ENCODE peak calls at places on chromosomes 12 and 14, in six cellular contexts. N, S, I, E, X and A are unnamed samples.

GRCh38 chr14:92927396-92928257 is 4.7 kb downstream of the CHGA start:
- DNase-seq in N (no peak), S (no peak), I (no peak), E (no peak), X (no peak), A (no peak)

GRCh38 chr12:91662021-91662420 is 479.4 kb upstream of the DCN start:
- DNase-seq in N (no peak), S (no peak), I (no peak), E (no peak), X (no peak), A (no peak)

GRCh38 chr14:102295301-102295700 is 9.7 kb downstream of the MOK start:
- DNase-seq in N (no peak), S (no peak), I (peak), E (no peak), X (no peak), A (no peak)

GRCh38 chr12:104604995-104605675 is 148.4 kb downstream of the CHST11 start:
- DNase-seq in N (no peak), S (peak), I (no peak), E (peak), X (no peak), A (no peak)

GRCh38 chr12:94089891-94090290 is 58.5 kb upstream of the PLXNC1 start:
- DNase-seq in N (no peak), S (no peak), I (no peak), E (no peak), X (peak), A (no peak)

GRCh38 chr12:26938660-26939185 is 453 bp downstream of the FGFR1OP2 start:
- DNase-seq in N (no peak), S (peak), I (no peak), E (peak), X (no peak), A (no peak)

GRCh38 chr12:123041811-123042655 is 61.6 kb downstream of the ARL6IP4 start:
- DNase-seq in N (no peak), S (no peak), I (no peak), E (no peak), X (no peak), A (no peak)

GRCh38 chr12:88111074-88111652 is 30.7 kb downstream of the CEP290 start:
- DNase-seq in N (peak), S (peak), I (peak), E (peak), X (no peak), A (peak)

GRCh38 chr14:51131516-51131915 is 36.6 kb upstream of the TRIM9 start:
- DNase-seq in N (no peak), S (no peak), I (no peak), E (no peak), X (no peak), A (no peak)

GRCh38 chr12:53192531-53193021 is 11.9 kb upstream of the CSAD start:
- DNase-seq in N (no peak), S (no peak), I (no peak), E (no peak), X (no peak), A (no peak)

GRCh38 chr12:25107920-25108319 is 87.0 kb downstream of the DNAI7 start:
- DNase-seq in N (no peak), S (no peak), I (no peak), E (no peak), X (no peak), A (no peak)

GRCh38 chr14:35331605-35332516 is 39.7 kb downstream of the PSMA6 start:
- DNase-seq in N (no peak), S (peak), I (peak), E (peak), X (no peak), A (no peak)

GRCh38 chr12:50948798-50949197 is 3.5 kb upstream of the HIGD1C start:
- DNase-seq in N (no peak), S (no peak), I (no peak), E (no peak), X (no peak), A (no peak)

GRCh38 chr12:102439391-102440108 is 40.8 kb downstream of the IGF1 start:
- DNase-seq in N (no peak), S (no peak), I (no peak), E (no peak), X (no peak), A (no peak)

GRCh38 chr12:67790660-67791059 is 142.1 kb downstream of the DYRK2 start:
- DNase-seq in N (no peak), S (no peak), I (no peak), E (no peak), X (no peak), A (no peak)

GRCh38 chr12:118237053-118237665 is 101.2 kb downstream of the PEBP1 start:
- DNase-seq in N (no peak), S (no peak), I (no peak), E (no peak), X (peak), A (no peak)

GRCh38 chr12:66636771-66637170 is 42.1 kb downstream of the GRIP1 start:
- DNase-seq in N (no peak), S (no peak), I (no peak), E (no peak), X (no peak), A (no peak)

GRCh38 chr12:53443955-53444354 is 2.4 kb downstream of the PRR13 start:
- DNase-seq in N (no peak), S (peak), I (no peak), E (no peak), X (no peak), A (no peak)

GRCh38 chr14:83913466-83913865 is 1616.5 kb upstream of the FLRT2 start:
- DNase-seq in N (no peak), S (no peak), I (no peak), E (no peak), X (no peak), A (no peak)

GRCh38 chr12:82434392-82434911 is 76.1 kb downstream of the METTL25 start:
- DNase-seq in N (no peak), S (no peak), I (no peak), E (no peak), X (no peak), A (no peak)

GRCh38 chr12:6952860-6953416 is 1.8 kb downstream of the PTPN6 start:
- DNase-seq in N (no peak), S (no peak), I (peak), E (no peak), X (no peak), A (no peak)

GRCh38 chr12:107560194-107560905 is 125.2 kb upstream of the PWP1 start:
- DNase-seq in N (no peak), S (peak), I (no peak), E (peak), X (no peak), A (peak)

GRCh38 chr12:29039013-29039412 is 110.1 kb upstream of the FAR2 start:
- DNase-seq in N (no peak), S (no peak), I (peak), E (no peak), X (no peak), A (no peak)

GRCh38 chr14:22070119-22070982 is 396.7 kb upstream of the OR4E1 start:
- DNase-seq in N (no peak), S (peak), I (no peak), E (no peak), X (peak), A (no peak)

GRCh38 chr12:53160673-53161072 is 19.8 kb upstream of the ZNF740 start:
- DNase-seq in N (no peak), S (peak), I (no peak), E (no peak), X (no peak), A (no peak)

GRCh38 chr12:117580718-117581062 is 219.3 kb upstream of the NOS1 start:
- DNase-seq in N (no peak), S (peak), I (peak), E (peak), X (no peak), A (peak)

GRCh38 chr12:24228980-24229730 is 279.7 kb upstream of the SOX5 start:
- DNase-seq in N (no peak), S (no peak), I (no peak), E (no peak), X (no peak), A (no peak)

GRCh38 chr14:29339491-29339890 is 572.9 kb downstream of the FOXG1 start:
- DNase-seq in N (no peak), S (no peak), I (no peak), E (no peak), X (no peak), A (no peak)

DNA sequence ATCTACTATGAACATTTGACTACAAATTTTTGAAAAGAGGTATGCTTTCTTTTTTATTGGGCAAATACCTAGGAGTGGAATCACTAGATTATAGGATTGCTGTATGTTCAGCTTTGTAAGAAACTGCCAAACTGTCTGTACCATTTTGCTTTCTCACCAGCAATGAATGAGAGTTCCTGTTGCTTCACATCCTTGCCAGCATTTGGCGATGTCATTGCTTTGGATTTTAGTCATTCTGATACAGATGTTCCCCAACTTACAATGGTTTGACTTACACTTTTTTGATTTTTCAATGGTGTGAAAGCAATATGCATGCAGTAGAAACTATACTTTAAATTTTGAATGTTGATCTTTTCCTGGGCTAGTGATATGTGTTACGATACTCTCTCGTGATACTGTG is 328.7 kb downstream of the RAD51B start:
- DNase-seq in N (no peak), S (no peak), I (no peak), E (no peak), X (no peak), A (no peak)
- TF ChIP-seq REST in N (no peak), S (no peak), I (no peak), E (no peak), X (no peak), A (no peak)

GRCh38 chr12:41932028-41932427 is 212.6 kb downstream of the GXYLT1 start:
- DNase-seq in N (no peak), S (no peak), I (no peak), E (no peak), X (no peak), A (no peak)

GRCh38 chr12:41936333-41936732 is 208.3 kb downstream of the GXYLT1 start:
- DNase-seq in N (no peak), S (peak), I (no peak), E (no peak), X (no peak), A (no peak)

GRCh38 chr12:41932470-41932991 is 212.1 kb downstream of the GXYLT1 start:
- DNase-seq in N (no peak), S (peak), I (peak), E (no peak), X (peak), A (no peak)
- TF ChIP-seq REST in N (no peak), S (no peak), I (no peak), E (no peak), X (peak), A (no peak)

GRCh38 chr14:100733152-100733850 is 6.6 kb downstream of the DLK1 start:
- DNase-seq in N (no peak), S (no peak), I (peak), E (no peak), X (no peak), A (no peak)

GRCh38 chr14:100734031-100734990 is 7.6 kb downstream of the DLK1 start:
- DNase-seq in N (no peak), S (no peak), I (peak), E (no peak), X (no peak), A (no peak)

GRCh38 chr14:100737526-100737925 is 10.8 kb downstream of the DLK1 start:
- DNase-seq in N (no peak), S (no peak), I (peak), E (no peak), X (no peak), A (no peak)

GRCh38 chr14:100736269-100737180 is 9.8 kb downstream of the DLK1 start:
- DNase-seq in N (no peak), S (no peak), I (peak), E (no peak), X (no peak), A (no peak)

DNA sequence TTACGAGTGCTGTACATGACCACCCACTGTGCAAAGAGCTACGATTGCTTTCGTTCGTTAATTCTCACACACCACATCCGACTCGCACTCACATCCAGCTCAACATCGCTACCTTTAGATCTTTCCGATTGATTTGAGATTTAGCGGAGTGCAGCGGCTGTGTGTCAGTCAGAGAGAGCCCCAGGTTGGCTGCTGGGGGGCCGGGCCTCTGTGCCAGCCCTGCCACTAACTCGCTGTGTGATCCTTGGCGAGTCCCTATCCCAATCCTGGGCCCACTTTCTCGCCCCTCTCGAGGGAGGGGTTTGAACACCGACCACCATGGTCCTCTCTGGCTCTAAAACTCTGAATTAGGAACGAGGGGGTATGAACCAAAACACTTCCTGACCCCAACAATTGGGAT is 8.6 kb downstream of the DLK1 start:
- DNase-seq in N (no peak), S (no peak), I (peak), E (no peak), X (no peak), A (no peak)
- TF ChIP-seq REST in N (no peak), S (no peak), I (no peak), E (no peak), X (no peak), A (no peak)

GRCh38 chr12:43308776-43309175 is 243.2 kb downstream of the ADAMTS20 start:
- DNase-seq in N (no peak), S (no peak), I (no peak), E (no peak), X (no peak), A (no peak)
- TF ChIP-seq REST in N (no peak), S (no peak), I (no peak), E (no peak), X (no peak), A (no peak)

GRCh38 chr14:76203086-76204001 is 51.6 kb downstream of the GPATCH2L start:
- DNase-seq in N (peak), S (no peak), I (no peak), E (no peak), X (no peak), A (peak)
- TF ChIP-seq REST in N (no peak), S (no peak), I (no peak), E (no peak), X (no peak), A (no peak)

DNA sequence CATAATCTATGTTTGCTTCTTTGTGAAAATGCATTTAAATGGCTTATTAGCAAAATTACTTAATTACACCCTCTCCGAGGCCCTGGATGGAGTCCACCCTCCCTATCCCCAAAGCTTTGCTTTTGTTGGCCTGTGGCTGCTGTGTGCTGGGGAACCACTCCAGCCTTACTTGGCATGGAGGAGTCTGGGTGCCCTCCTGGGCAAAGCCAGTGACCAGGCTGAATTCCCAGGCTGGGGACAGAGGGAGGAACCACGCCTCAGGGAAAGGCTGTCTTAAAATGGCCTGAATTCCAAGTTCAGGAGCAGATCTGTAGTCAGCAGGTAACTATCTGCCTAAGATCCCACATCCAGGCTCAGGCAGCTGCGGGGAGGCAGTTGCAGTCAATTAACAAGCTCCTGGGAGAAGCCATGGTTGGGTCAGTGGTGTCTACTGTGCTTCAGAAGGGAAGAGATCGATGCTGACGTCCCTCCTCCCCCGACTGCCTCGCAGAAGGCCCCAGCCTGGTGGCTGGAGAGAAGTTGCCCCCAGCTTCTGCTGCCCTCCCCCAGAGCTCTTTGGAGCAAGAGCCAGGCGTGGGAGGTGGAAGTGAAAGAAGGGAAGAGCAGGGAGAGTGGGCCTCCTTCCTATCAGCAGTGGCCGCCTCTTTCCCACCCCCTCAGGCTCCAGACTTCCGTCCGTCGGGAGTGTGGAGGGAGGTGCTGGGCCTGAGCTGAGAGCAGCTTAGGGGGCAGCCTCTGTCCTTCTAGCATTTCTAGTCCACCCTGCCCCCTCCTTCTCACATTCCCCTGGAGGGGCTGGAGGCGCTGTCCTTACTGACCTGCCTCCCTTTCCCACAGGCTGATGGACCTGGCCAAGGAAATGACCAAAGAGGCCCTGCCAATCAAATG is 11.3 kb downstream of the VASH1 start:
- DNase-seq in N (no peak), S (peak), I (no peak), E (no peak), X (no peak), A (no peak)
- TF ChIP-seq REST in N (no peak), S (no peak), I (no peak), E (no peak), X (no peak), A (no peak)

GRCh38 chr12:112380663-112381420 is 1.4 kb downstream of the HECTD4 start:
- DNase-seq in N (no peak), S (peak), I (peak), E (no peak), X (no peak), A (no peak)
- TF ChIP-seq REST in N (no peak), S (no peak), I (no peak), E (no peak), X (no peak), A (no peak)

GRCh38 chr12:57235012-57235727 is 5.7 kb downstream of the SHMT2 start:
- DNase-seq in N (no peak), S (peak), I (peak), E (no peak), X (no peak), A (no peak)
- TF ChIP-seq REST in N (no peak), S (no peak), I (no peak), E (no peak), X (no peak), A (no peak)